ENCODE peak calls at places on chromosomes 16 and 17, in four cellular contexts. T is CD4-positive, alpha-beta memory T cell; H is CD8-positive, alpha-beta memory T cell; A is ovary. P is an unnamed sample.

GRCh38 chr16:2186064-2186463 is 10.3 kb downstream of the CASKIN1 start:
- DNase-seq in T (no peak), H (no peak), A (no peak), P (no peak)

GRCh38 chr17:72602517-72603345 is 481.9 kb downstream of the SOX9 start:
- DNase-seq in T (no peak), H (no peak), A (no peak), P (peak)

GRCh38 chr16:86222541-86222940 is 287.8 kb upstream of the FOXF1 start:
- DNase-seq in T (no peak), H (no peak), A (no peak), P (no peak)

GRCh38 chr17:79955961-79956735 is 79.5 kb downstream of the TBC1D16 start:
- DNase-seq in T (no peak), H (no peak), A (no peak), P (no peak)

GRCh38 chr16:4917117-4917516 is 19.8 kb downstream of the PPL start:
- DNase-seq in T (no peak), H (no peak), A (no peak), P (no peak)

GRCh38 chr16:80231888-80232287 is 308.9 kb upstream of the DYNLRB2 start:
- DNase-seq in T (no peak), H (no peak), A (no peak), P (peak)

GRCh38 chr17:31917065-31917529 is 15.6 kb upstream of the UTP6 start:
- DNase-seq in T (no peak), H (no peak), A (no peak), P (no peak)

GRCh38 chr16:85104147-85104546 is 8.1 kb downstream of the CIBAR2 start:
- DNase-seq in T (no peak), H (no peak), A (no peak), P (no peak)

GRCh38 chr16:31094088-31094423 is 541 bp downstream of the VKORC1 start:
- DNase-seq in T (no peak), H (no peak), A (no peak), P (no peak)

GRCh38 chr16:17144431-17144830 is 326.3 kb downstream of the XYLT1 start:
- DNase-seq in T (no peak), H (no peak), A (no peak), P (no peak)

GRCh38 chr17:34579017-34579946 is at the start of gene TMEM132E:
- DNase-seq in T (no peak), H (no peak), A (peak), P (no peak)

GRCh38 chr17:66647391-66647983 is 187.4 kb upstream of the CACNG5 start:
- DNase-seq in T (no peak), H (no peak), A (no peak), P (no peak)

GRCh38 chr16:57692636-57693035 is 2.0 kb upstream of the DRC7 start:
- DNase-seq in T (no peak), H (no peak), A (no peak), P (no peak)

GRCh38 chr17:42428141-42428944 is 5.3 kb upstream of the CAVIN1 start:
- DNase-seq in T (peak), H (peak), A (no peak), P (peak)

GRCh38 chr16:80174416-80174815 is 366.4 kb upstream of the DYNLRB2 start:
- DNase-seq in T (no peak), H (no peak), A (no peak), P (no peak)

GRCh38 chr17:32110596-32110995 is 31.7 kb upstream of the RHOT1 start:
- DNase-seq in T (no peak), H (no peak), A (no peak), P (no peak)

GRCh38 chr17:6061290-6061689 is 8.9 kb upstream of the WSCD1 start:
- DNase-seq in T (no peak), H (no peak), A (no peak), P (no peak)

GRCh38 chr16:71885261-71885650 is 1.3 kb upstream of the ZNF821 start:
- DNase-seq in T (no peak), H (no peak), A (no peak), P (no peak)

GRCh38 chr17:1649844-1650409 is at the start of gene RILP:
- DNase-seq in T (no peak), H (no peak), A (peak), P (peak)

GRCh38 chr17:63774141-63774981 is at the start of gene DDX42:
- DNase-seq in T (no peak), H (peak), A (peak), P (no peak)

GRCh38 chr16:50501251-50501650 is 46.9 kb upstream of the NKD1 start:
- DNase-seq in T (no peak), H (no peak), A (no peak), P (no peak)

GRCh38 chr16:81786321-81786720 is 7.2 kb downstream of the PLCG2 start:
- DNase-seq in T (no peak), H (no peak), A (no peak), P (no peak)

GRCh38 chr17:79372470-79373238 is 238.2 kb downstream of the RBFOX3 start:
- DNase-seq in T (no peak), H (no peak), A (no peak), P (no peak)

GRCh38 chr17:48990882-48991357 is 6.3 kb upstream of the IGF2BP1 start:
- DNase-seq in T (no peak), H (no peak), A (no peak), P (no peak)

GRCh38 chr16:79336437-79337229 is 263.9 kb downstream of the MAF start:
- DNase-seq in T (no peak), H (no peak), A (no peak), P (no peak)

GRCh38 chr17:29713626-29714025 is 90.9 kb upstream of the CORO6 start:
- DNase-seq in T (no peak), H (no peak), A (no peak), P (peak)

GRCh38 chr17:19645608-19646250 is 2.8 kb upstream of the ALDH3A2 start:
- DNase-seq in T (peak), H (peak), A (no peak), P (peak)

GRCh38 chr16:56195151-56195550 is 3.9 kb downstream of the GNAO1 start:
- DNase-seq in T (no peak), H (no peak), A (no peak), P (no peak)

GRCh38 chr16:56192971-56193936 is 2.0 kb downstream of the GNAO1 start:
- DNase-seq in T (no peak), H (no peak), A (no peak), P (no peak)

GRCh38 chr16:56191807-56192643 is 736 bp downstream of the GNAO1 start:
- DNase-seq in T (no peak), H (no peak), A (peak), P (no peak)

GRCh38 chr16:56192644-56192960 is 1.3 kb downstream of the GNAO1 start:
- DNase-seq in T (no peak), H (no peak), A (no peak), P (no peak)

GRCh38 chr16:56193951-56194726 is 2.9 kb downstream of the GNAO1 start:
- DNase-seq in T (peak), H (peak), A (peak), P (peak)
- H3K4me3 ChIP-seq in T (peak), H (peak), A (peak), P (no peak)

DNA sequence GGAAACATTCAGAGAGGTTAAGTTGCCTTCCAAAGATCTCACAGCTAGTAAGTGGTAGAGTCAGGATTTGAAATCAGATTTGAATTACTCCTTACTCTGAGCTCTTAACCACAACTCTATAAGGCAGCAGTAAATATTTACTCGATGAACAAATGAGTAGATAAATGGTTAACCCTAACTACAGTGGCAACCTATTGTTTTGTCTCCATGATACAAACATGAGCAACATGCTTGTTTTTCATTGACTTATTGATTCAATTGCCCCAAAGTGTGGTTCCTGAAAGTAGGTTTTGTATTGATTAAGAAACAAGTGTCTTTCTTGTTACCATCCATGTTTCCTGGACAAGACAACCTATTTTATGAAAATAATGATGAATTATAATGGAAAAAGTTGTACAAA is 34.8 kb upstream of the DDX52 start:
- DNase-seq in T (no peak), H (no peak), A (no peak), P (no peak)
- H3K4me3 ChIP-seq in T (no peak), H (no peak), A (no peak), P (no peak)

GRCh38 chr17:9435165-9435564 is 140.5 kb downstream of the STX8 start:
- DNase-seq in T (no peak), H (no peak), A (no peak), P (no peak)

GRCh38 chr17:9436629-9437028 is 139.0 kb downstream of the STX8 start:
- DNase-seq in T (no peak), H (no peak), A (no peak), P (no peak)

GRCh38 chr17:9432121-9432866 is 143.3 kb downstream of the STX8 start:
- DNase-seq in T (no peak), H (no peak), A (no peak), P (peak)

GRCh38 chr17:9432867-9433495 is 142.6 kb downstream of the STX8 start:
- DNase-seq in T (no peak), H (no peak), A (no peak), P (peak)

DNA sequence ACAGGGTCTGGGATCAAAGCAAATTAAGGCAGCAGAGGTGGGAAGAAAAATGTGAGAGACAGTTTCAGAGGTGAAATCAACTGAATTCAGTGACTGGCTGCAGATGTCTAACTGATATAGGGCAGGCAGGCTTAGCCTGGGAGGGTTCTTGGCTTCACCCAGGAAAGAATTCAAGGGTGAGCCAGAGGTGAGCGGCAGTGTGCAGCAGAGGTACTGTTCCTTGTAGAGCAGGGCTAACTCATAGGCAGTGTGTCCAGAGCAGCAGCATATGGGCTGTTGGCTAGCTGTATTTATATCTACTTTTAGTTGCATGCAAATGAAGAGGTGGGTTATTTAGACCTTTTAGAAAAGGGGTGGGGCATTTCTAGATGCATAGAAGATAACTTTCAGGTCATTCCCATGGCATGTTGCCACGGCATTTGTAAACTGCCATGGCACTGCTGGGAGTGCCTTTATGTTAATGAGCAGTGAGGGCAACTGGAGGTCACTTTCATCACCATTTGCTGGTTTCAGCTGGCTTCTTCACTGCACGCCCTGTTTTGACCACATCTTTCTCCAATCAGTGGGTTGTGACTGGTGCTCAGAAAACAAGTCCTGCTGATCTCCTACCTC is 141.0 kb downstream of the STX8 start:
- DNase-seq in T (no peak), H (no peak), A (no peak), P (peak)
- H3K4me3 ChIP-seq in T (no peak), H (no peak), A (no peak), P (no peak)

GRCh38 chr17:40621019-40621418 is 26.6 kb downstream of the SMARCE1 start:
- DNase-seq in T (no peak), H (no peak), A (no peak), P (no peak)

GRCh38 chr17:40621558-40621957 is 26.1 kb downstream of the SMARCE1 start:
- DNase-seq in T (no peak), H (no peak), A (no peak), P (no peak)

GRCh38 chr17:40623419-40624217 is 24.0 kb downstream of the SMARCE1 start:
- DNase-seq in T (no peak), H (no peak), A (no peak), P (no peak)

GRCh38 chr17:40622509-40622928 is 25.1 kb downstream of the SMARCE1 start:
- DNase-seq in T (peak), H (no peak), A (no peak), P (no peak)

DNA sequence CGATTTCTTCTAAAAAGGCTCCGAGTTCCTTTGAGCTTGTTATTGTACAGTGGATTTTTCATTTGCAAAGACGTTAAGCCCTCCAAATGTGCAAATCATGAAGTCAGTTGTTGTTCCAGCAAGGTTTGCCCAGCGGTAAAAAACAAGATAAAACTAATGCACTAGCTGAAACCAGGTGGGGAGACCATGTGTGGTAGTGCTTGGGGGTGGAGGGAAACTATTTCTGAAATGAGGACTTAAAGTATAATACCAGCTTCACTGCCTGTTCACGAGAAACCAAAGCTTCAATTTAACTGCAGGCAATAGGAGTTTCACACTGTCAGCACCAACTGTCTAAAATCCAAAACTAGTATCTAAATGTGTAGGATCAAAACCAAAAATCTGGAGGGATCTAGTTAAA is 22.3 kb downstream of the SMARCE1 start:
- DNase-seq in T (no peak), H (no peak), A (no peak), P (no peak)
- H3K4me3 ChIP-seq in T (no peak), H (no peak), A (no peak), P (no peak)

GRCh38 chr17:75078097-75079022 is 9.4 kb upstream of the SLC16A5 start:
- DNase-seq in T (no peak), H (no peak), A (no peak), P (peak)
- H3K4me3 ChIP-seq in T (no peak), H (peak), A (no peak), P (peak)

GRCh38 chr16:87922250-87922871 is 14.0 kb downstream of the CA5A start:
- DNase-seq in T (no peak), H (no peak), A (peak), P (no peak)

GRCh38 chr16:87927195-87927562 is 9.2 kb downstream of the CA5A start:
- DNase-seq in T (no peak), H (no peak), A (no peak), P (no peak)

GRCh38 chr16:87924937-87925670 is 11.2 kb downstream of the CA5A start:
- DNase-seq in T (no peak), H (no peak), A (no peak), P (no peak)

GRCh38 chr16:87926246-87927194 is 9.8 kb downstream of the CA5A start:
- DNase-seq in T (no peak), H (no peak), A (no peak), P (peak)

GRCh38 chr16:87924041-87924851 is 12.1 kb downstream of the CA5A start:
- DNase-seq in T (no peak), H (no peak), A (no peak), P (peak)
- H3K4me3 ChIP-seq in T (no peak), H (no peak), A (no peak), P (no peak)

P was measured in GM12865.